ENCODE peak calls at places on chromosomes 16 and 17, in eight cellular contexts. U is GM12865; E is CD8-positive, alpha-beta T cell; L is nephron progenitor cell; C is progenitor cell of endocrine pancreas; F is A549; R is AG09319; K is sigmoid colon. G is an unnamed sample.

GRCh38 chr16:86609115-86609514 is 30.8 kb downstream of the FOXL1 start:
- DNase-seq in U (no peak), E (no peak), L (no peak), C (no peak), F (no peak), R (peak), K (no peak), G (no peak)

GRCh38 chr17:30345527-30346075 is 11.7 kb upstream of the TMIGD1 start:
- DNase-seq in U (peak), E (no peak), L (no peak), C (no peak), F (no peak), R (no peak), K (no peak), G (no peak)

GRCh38 chr17:77245162-77245926 is 104.6 kb downstream of the SEC14L1 start:
- DNase-seq in U (peak), E (no peak), L (no peak), C (no peak), F (no peak), R (no peak), K (no peak), G (no peak)

GRCh38 chr16:86578499-86579267 is at the start of gene FOXL1:
- DNase-seq in U (no peak), E (no peak), L (peak), C (no peak), F (no peak), R (no peak), K (no peak), G (no peak)

GRCh38 chr17:41772218-41772585 is 14.3 kb downstream of the JUP start:
- DNase-seq in U (no peak), E (no peak), L (no peak), C (peak), F (no peak), R (no peak), K (no peak), G (no peak)

GRCh38 chr16:68901910-68902309 is 58.6 kb downstream of the TANGO6 start:
- DNase-seq in U (no peak), E (no peak), L (no peak), C (no peak), F (no peak), R (peak), K (no peak), G (no peak)

GRCh38 chr17:42183741-42184711 is 1.2 kb downstream of the HCRT start:
- DNase-seq in U (peak), E (peak), L (peak), C (peak), F (peak), R (peak), K (peak), G (peak)

GRCh38 chr16:85485379-85485778 is 127.7 kb upstream of the GSE1 start:
- DNase-seq in U (no peak), E (no peak), L (no peak), C (no peak), F (no peak), R (no peak), K (no peak), G (no peak)

GRCh38 chr17:62780273-62780672 is 27.8 kb downstream of the MARCHF10 start:
- DNase-seq in U (no peak), E (no peak), L (no peak), C (no peak), F (no peak), R (no peak), K (no peak), G (no peak)

GRCh38 chr16:68452176-68452575 is 3.9 kb upstream of the SMPD3 start:
- DNase-seq in U (no peak), E (no peak), L (no peak), C (no peak), F (no peak), R (no peak), K (no peak), G (no peak)

GRCh38 chr17:80924111-80924806 is 67.4 kb upstream of the CHMP6 start:
- DNase-seq in U (no peak), E (no peak), L (no peak), C (no peak), F (no peak), R (no peak), K (peak), G (no peak)

GRCh38 chr17:82406131-82406671 is 11.9 kb upstream of the HEXD start:
- DNase-seq in U (no peak), E (no peak), L (no peak), C (no peak), F (no peak), R (no peak), K (no peak), G (no peak)

GRCh38 chr16:78842950-78843349 is 743.5 kb downstream of the WWOX start:
- DNase-seq in U (no peak), E (no peak), L (no peak), C (no peak), F (no peak), R (no peak), K (no peak), G (no peak)

GRCh38 chr16:63323722-63324121 is 1287.5 kb upstream of the CDH8 start:
- DNase-seq in U (no peak), E (no peak), L (no peak), C (no peak), F (no peak), R (no peak), K (no peak), G (no peak)

GRCh38 chr17:80457236-80457856 is 19.1 kb downstream of the NPTX1 start:
- DNase-seq in U (peak), E (no peak), L (no peak), C (no peak), F (no peak), R (no peak), K (no peak), G (no peak)

GRCh38 chr17:68812876-68813584 is 142.2 kb downstream of the ABCA8 start:
- DNase-seq in U (no peak), E (no peak), L (no peak), C (no peak), F (no peak), R (no peak), K (no peak), G (no peak)

GRCh38 chr17:3918372-3919122 is 2.3 kb upstream of the P2RX1 start:
- DNase-seq in U (no peak), E (no peak), L (no peak), C (no peak), F (no peak), R (no peak), K (no peak), G (no peak)

GRCh38 chr16:70553175-70553574 is 29.6 kb downstream of the SF3B3 start:
- DNase-seq in U (no peak), E (no peak), L (no peak), C (no peak), F (no peak), R (no peak), K (no peak), G (no peak)

GRCh38 chr17:50440172-50440837 is 14.3 kb downstream of the ACSF2 start:
- DNase-seq in U (no peak), E (no peak), L (no peak), C (no peak), F (no peak), R (no peak), K (no peak), G (no peak)

GRCh38 chr16:86018487-86018886 is 119.5 kb downstream of the IRF8 start:
- DNase-seq in U (peak), E (no peak), L (peak), C (no peak), F (no peak), R (no peak), K (peak), G (no peak)

GRCh38 chr16:23532448-23532847 is 22.2 kb upstream of the GGA2 start:
- DNase-seq in U (no peak), E (no peak), L (no peak), C (no peak), F (no peak), R (no peak), K (no peak), G (no peak)

GRCh38 chr17:77423589-77424451 is 283.1 kb downstream of the SEC14L1 start:
- DNase-seq in U (no peak), E (no peak), L (no peak), C (no peak), F (no peak), R (peak), K (peak), G (no peak)

GRCh38 chr16:3101018-3101840 is 2.1 kb upstream of the ZSCAN10 start:
- DNase-seq in U (peak), E (no peak), L (no peak), C (no peak), F (peak), R (no peak), K (no peak), G (no peak)

GRCh38 chr17:55116440-55116914 is 147.9 kb downstream of the STXBP4 start:
- DNase-seq in U (no peak), E (no peak), L (no peak), C (no peak), F (no peak), R (no peak), K (no peak), G (no peak)

GRCh38 chr17:71402661-71403141 is 718.1 kb upstream of the SOX9 start:
- DNase-seq in U (no peak), E (no peak), L (no peak), C (no peak), F (peak), R (no peak), K (no peak), G (no peak)

GRCh38 chr17:77306790-77307478 is 166.2 kb downstream of the SEC14L1 start:
- DNase-seq in U (no peak), E (no peak), L (no peak), C (no peak), F (no peak), R (no peak), K (no peak), G (no peak)

GRCh38 chr16:88863426-88863825 is 3.0 kb downstream of the PABPN1L start:
- DNase-seq in U (no peak), E (no peak), L (no peak), C (no peak), F (no peak), R (no peak), K (no peak), G (no peak)
- TF ChIP-seq CTCF in U (no peak), E (no peak), L (no peak), C (no peak), F (no peak), R (no peak), K (no peak), G (no peak)

DNA sequence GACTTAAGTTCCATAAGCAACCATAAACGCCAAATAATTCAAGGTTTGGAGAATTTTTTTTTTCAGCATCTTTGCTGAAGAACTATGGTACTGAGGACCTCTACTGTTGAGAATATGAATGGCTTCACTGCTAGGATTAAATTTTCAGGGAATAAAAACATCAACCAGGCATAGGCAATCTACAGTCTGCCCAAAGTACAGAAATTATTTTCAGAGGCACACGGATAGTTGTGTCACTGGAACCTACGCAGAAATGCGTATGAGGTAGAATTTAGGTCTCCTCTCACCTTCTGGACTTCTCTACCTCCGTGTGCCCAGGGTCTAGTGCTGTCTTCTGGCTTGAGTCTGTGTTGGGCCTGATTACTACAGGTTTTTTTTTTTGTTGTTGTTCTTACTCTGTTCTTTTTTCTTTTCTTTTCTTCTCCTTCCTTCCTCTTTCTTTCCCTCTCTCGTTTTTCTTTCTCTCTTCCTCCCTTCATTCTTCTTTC is 39.7 kb downstream of the NACA2 start:
- DNase-seq in U (peak), E (no peak), L (no peak), C (no peak), F (peak), R (no peak), K (no peak), G (no peak)
- TF ChIP-seq CTCF in U (peak), E (peak), L (peak), C (peak), F (peak), R (peak), K (peak), G (peak)

DNA sequence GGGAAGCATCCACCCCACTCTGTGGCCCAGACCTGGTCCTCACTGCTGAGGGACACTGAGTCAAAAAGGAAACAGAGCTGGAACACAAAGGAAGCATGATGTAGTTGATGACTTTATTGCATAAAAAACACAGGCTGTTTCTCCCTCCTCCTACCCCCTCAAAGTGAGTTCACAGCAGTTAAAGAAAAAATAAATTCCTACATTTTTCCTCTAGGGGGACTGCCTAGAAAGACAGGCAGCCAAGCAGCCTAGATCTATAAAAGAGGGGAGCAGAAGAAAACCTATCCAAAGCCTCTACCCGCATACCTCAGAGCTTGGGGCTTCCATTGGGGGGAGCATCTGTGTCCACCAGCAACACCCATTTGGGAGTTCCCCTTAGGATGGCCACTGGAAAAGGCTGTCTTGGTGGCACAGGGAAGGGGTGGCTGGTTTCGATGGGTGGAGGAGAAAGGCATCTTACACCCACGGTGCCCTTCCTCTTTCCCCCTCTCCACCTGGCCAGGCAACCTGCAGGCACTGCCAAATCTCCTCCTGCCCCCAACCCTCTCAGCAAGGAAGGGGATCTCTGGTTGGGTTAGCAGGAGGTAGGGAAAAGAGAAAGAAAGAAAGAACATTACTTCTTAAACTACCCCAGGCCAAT is 3.9 kb upstream of the SCRN2 start:
- DNase-seq in U (no peak), E (no peak), L (no peak), C (no peak), F (peak), R (no peak), K (no peak), G (no peak)
- TF ChIP-seq CTCF in U (peak), E (no peak), L (peak), C (peak), F (peak), R (peak), K (no peak), G (peak)

GRCh38 chr17:40340880-40341807 is 23.4 kb downstream of the GJD3 start:
- DNase-seq in U (peak), E (peak), L (peak), C (peak), F (peak), R (no peak), K (peak), G (peak)
- TF ChIP-seq CTCF in U (peak), E (peak), L (no peak), C (peak), F (no peak), R (no peak), K (no peak), G (no peak)

DNA sequence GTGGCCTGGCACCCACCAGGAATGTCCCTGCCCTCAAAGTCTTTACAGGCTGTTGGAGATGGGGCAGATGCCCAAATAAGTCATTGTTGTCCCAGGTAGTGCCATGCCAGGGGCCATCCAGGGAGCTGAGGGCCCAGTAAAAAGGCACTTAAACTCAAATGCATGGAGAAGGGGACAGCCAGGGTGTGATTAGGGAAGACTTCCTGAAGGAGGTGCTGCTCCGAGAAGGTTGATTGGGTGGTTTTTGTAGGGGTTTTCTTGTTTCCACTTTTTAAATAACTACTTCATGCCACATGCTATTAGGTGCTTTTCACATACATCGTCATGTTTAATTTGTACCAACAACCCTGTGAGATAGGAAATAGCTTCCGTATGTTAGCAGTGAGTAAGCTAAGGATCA is 66.9 kb downstream of the RAI1 start:
- DNase-seq in U (peak), E (no peak), L (no peak), C (no peak), F (no peak), R (no peak), K (no peak), G (no peak)
- TF ChIP-seq CTCF in U (peak), E (no peak), L (no peak), C (peak), F (peak), R (no peak), K (no peak), G (no peak)

DNA sequence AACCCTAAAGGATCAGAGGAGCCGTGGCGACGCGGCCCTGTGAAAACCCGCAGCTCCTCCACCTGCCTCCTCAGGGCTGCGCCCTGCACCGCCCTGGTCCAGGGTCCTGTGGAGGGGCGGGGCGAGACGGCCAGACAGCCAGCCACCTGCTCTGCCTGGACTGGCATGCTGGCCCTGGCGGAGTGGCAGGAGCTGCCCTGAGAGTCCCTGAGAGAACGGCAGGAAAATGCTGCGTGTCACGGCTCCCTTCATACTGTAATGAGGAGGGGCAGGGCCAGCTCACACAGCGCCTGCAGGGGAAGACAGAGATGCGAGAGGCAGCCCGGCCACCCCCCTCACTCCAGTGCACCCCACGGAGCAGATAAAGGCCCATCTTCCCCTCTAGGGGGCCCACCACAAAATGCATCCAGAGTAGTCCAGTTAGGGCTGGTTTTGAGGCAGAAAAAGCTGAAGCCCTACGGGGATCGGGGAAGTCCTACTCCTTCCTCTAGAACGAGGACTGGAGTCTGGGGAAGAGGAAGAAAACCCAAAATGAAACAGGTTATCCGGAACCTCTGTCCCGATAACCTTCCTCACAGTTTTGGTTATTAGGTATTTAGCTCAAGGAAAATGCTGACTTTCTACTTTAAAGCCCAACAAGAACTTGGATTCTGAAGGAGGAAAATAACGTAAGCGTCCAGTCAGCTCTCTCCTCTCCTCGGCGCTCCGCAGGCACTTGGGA is 97.6 kb upstream of the DNAH17 start:
- DNase-seq in U (no peak), E (no peak), L (no peak), C (no peak), F (no peak), R (no peak), K (no peak), G (no peak)
- TF ChIP-seq CTCF in U (no peak), E (no peak), L (no peak), C (no peak), F (no peak), R (no peak), K (no peak), G (no peak)

GRCh38 chr16:1964046-1964505 is 550 bp downstream of the RPS2 start:
- DNase-seq in U (peak), E (no peak), L (no peak), C (no peak), F (no peak), R (no peak), K (no peak), G (no peak)
- TF ChIP-seq CTCF in U (no peak), E (no peak), L (no peak), C (peak), F (no peak), R (no peak), K (no peak), G (no peak)

G was measured in mesothelial cell of epicardium.